ENCODE peak calls at places on chromosomes 13 and 19, in five cellular contexts. One of them, this sample, is unnamed.

GRCh38 chr19:42023121-42023942 is 29.3 kb upstream of the ATP1A3 start:
- DNase-seq in psoas muscle: no peak
- DNase-seq in neural crest cell: peak
- DNase-seq in tibial nerve: no peak
- DNase-seq in fibroblast of the aortic adventitia: no peak
- DNase-seq in this sample: no peak

GRCh38 chr13:53311561-53311960 is 282.9 kb downstream of the OLFM4 start:
- DNase-seq in psoas muscle: no peak
- DNase-seq in neural crest cell: no peak
- DNase-seq in tibial nerve: no peak
- DNase-seq in fibroblast of the aortic adventitia: no peak
- DNase-seq in this sample: no peak

GRCh38 chr19:34120846-34121639 is 51.3 kb upstream of the LSM14A start:
- DNase-seq in psoas muscle: no peak
- DNase-seq in neural crest cell: peak
- DNase-seq in tibial nerve: no peak
- DNase-seq in fibroblast of the aortic adventitia: peak
- DNase-seq in this sample: no peak

GRCh38 chr13:24178847-24179845 is 18.6 kb downstream of the SPATA13 start:
- DNase-seq in psoas muscle: no peak
- DNase-seq in neural crest cell: no peak
- DNase-seq in tibial nerve: no peak
- DNase-seq in fibroblast of the aortic adventitia: peak
- DNase-seq in this sample: no peak

GRCh38 chr13:93338906-93339305 is 112.3 kb downstream of the GPC6 start:
- DNase-seq in psoas muscle: no peak
- DNase-seq in neural crest cell: no peak
- DNase-seq in tibial nerve: no peak
- DNase-seq in fibroblast of the aortic adventitia: peak
- DNase-seq in this sample: no peak

GRCh38 chr13:81171065-81171647 is 830.2 kb upstream of the SPRY2 start:
- DNase-seq in psoas muscle: no peak
- DNase-seq in neural crest cell: no peak
- DNase-seq in tibial nerve: no peak
- DNase-seq in fibroblast of the aortic adventitia: peak
- DNase-seq in this sample: no peak

GRCh38 chr13:31199849-31200635 is at the start of gene B3GLCT:
- DNase-seq in psoas muscle: peak
- DNase-seq in neural crest cell: peak
- DNase-seq in tibial nerve: peak
- DNase-seq in fibroblast of the aortic adventitia: peak
- DNase-seq in this sample: peak

GRCh38 chr13:23796546-23796945 is 92.7 kb downstream of the MIPEP start:
- DNase-seq in psoas muscle: no peak
- DNase-seq in neural crest cell: no peak
- DNase-seq in tibial nerve: no peak
- DNase-seq in fibroblast of the aortic adventitia: no peak
- DNase-seq in this sample: no peak

GRCh38 chr19:34244611-34245299 is 9.6 kb upstream of the GARRE1 start:
- DNase-seq in psoas muscle: no peak
- DNase-seq in neural crest cell: no peak
- DNase-seq in tibial nerve: no peak
- DNase-seq in fibroblast of the aortic adventitia: no peak
- DNase-seq in this sample: no peak

GRCh38 chr13:36275190-36276002 is 22.2 kb downstream of the CCDC169 start:
- DNase-seq in psoas muscle: no peak
- DNase-seq in neural crest cell: peak
- DNase-seq in tibial nerve: no peak
- DNase-seq in fibroblast of the aortic adventitia: peak
- DNase-seq in this sample: no peak

GRCh38 chr13:97749174-97749573 is 204.3 kb upstream of the IPO5 start:
- DNase-seq in psoas muscle: no peak
- DNase-seq in neural crest cell: no peak
- DNase-seq in tibial nerve: no peak
- DNase-seq in fibroblast of the aortic adventitia: peak
- DNase-seq in this sample: no peak

GRCh38 chr19:10889880-10890279 is 18.5 kb downstream of the CARM1 start:
- DNase-seq in psoas muscle: no peak
- DNase-seq in neural crest cell: no peak
- DNase-seq in tibial nerve: no peak
- DNase-seq in fibroblast of the aortic adventitia: no peak
- DNase-seq in this sample: no peak

GRCh38 chr13:49653478-49653877 is 25.2 kb downstream of the ARL11 start:
- DNase-seq in psoas muscle: no peak
- DNase-seq in neural crest cell: no peak
- DNase-seq in tibial nerve: no peak
- DNase-seq in fibroblast of the aortic adventitia: no peak
- DNase-seq in this sample: no peak

GRCh38 chr13:49655906-49656305 is 27.6 kb downstream of the ARL11 start:
- DNase-seq in psoas muscle: no peak
- DNase-seq in neural crest cell: no peak
- DNase-seq in tibial nerve: no peak
- DNase-seq in fibroblast of the aortic adventitia: no peak
- DNase-seq in this sample: no peak

GRCh38 chr13:49649963-49650312 is 21.6 kb downstream of the ARL11 start:
- DNase-seq in psoas muscle: peak
- DNase-seq in neural crest cell: no peak
- DNase-seq in tibial nerve: no peak
- DNase-seq in fibroblast of the aortic adventitia: no peak
- DNase-seq in this sample: no peak

GRCh38 chr13:49651775-49652690 is 23.7 kb downstream of the ARL11 start:
- DNase-seq in psoas muscle: peak
- DNase-seq in neural crest cell: no peak
- DNase-seq in tibial nerve: no peak
- DNase-seq in fibroblast of the aortic adventitia: no peak
- DNase-seq in this sample: no peak

GRCh38 chr13:49652691-49653305 is 24.5 kb downstream of the ARL11 start:
- DNase-seq in psoas muscle: peak
- DNase-seq in neural crest cell: peak
- DNase-seq in tibial nerve: no peak
- DNase-seq in fibroblast of the aortic adventitia: no peak
- DNase-seq in this sample: no peak
- TF ChIP-seq CTCF in psoas muscle: peak
- TF ChIP-seq CTCF in neural crest cell: peak
- TF ChIP-seq CTCF in tibial nerve: peak
- TF ChIP-seq CTCF in fibroblast of the aortic adventitia: peak
- TF ChIP-seq CTCF in this sample: peak

GRCh38 chr13:37806666-37807065 is 62.9 kb downstream of the TRPC4 start:
- DNase-seq in psoas muscle: no peak
- DNase-seq in neural crest cell: no peak
- DNase-seq in tibial nerve: no peak
- DNase-seq in fibroblast of the aortic adventitia: no peak
- DNase-seq in this sample: no peak
- TF ChIP-seq CTCF in psoas muscle: no peak
- TF ChIP-seq CTCF in neural crest cell: no peak
- TF ChIP-seq CTCF in tibial nerve: no peak
- TF ChIP-seq CTCF in fibroblast of the aortic adventitia: peak
- TF ChIP-seq CTCF in this sample: no peak

GRCh38 chr19:57887195-57887941 is 1.5 kb downstream of the ZNF814 start:
- DNase-seq in psoas muscle: no peak
- DNase-seq in neural crest cell: no peak
- DNase-seq in tibial nerve: no peak
- DNase-seq in fibroblast of the aortic adventitia: peak
- DNase-seq in this sample: no peak
- TF ChIP-seq CTCF in psoas muscle: no peak
- TF ChIP-seq CTCF in neural crest cell: no peak
- TF ChIP-seq CTCF in tibial nerve: no peak
- TF ChIP-seq CTCF in fibroblast of the aortic adventitia: no peak
- TF ChIP-seq CTCF in this sample: no peak

DNA sequence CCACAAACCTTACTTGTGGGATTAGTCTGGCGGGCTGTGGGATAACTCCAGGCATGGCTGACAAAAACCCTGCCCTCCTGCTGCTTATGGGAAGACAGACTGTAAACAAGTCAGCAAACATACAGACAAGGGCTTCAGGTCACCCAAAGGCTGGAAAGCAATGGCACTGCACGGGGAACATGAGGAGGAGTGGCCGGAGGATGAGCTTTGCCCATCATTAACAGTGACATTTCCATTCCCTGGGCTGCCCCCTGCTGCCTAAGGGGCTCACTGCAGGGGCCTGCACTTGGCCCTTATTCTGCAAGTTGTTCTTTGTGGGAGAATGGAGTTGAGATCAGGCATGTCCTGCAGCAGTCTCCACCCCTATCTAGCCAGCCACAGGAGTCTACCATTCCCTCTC is 91.3 kb downstream of the UQCRFS1 start:
- DNase-seq in psoas muscle: peak
- DNase-seq in neural crest cell: peak
- DNase-seq in tibial nerve: no peak
- DNase-seq in fibroblast of the aortic adventitia: peak
- DNase-seq in this sample: no peak
- TF ChIP-seq CTCF in psoas muscle: peak
- TF ChIP-seq CTCF in neural crest cell: peak
- TF ChIP-seq CTCF in tibial nerve: no peak
- TF ChIP-seq CTCF in fibroblast of the aortic adventitia: peak
- TF ChIP-seq CTCF in this sample: peak

DNA sequence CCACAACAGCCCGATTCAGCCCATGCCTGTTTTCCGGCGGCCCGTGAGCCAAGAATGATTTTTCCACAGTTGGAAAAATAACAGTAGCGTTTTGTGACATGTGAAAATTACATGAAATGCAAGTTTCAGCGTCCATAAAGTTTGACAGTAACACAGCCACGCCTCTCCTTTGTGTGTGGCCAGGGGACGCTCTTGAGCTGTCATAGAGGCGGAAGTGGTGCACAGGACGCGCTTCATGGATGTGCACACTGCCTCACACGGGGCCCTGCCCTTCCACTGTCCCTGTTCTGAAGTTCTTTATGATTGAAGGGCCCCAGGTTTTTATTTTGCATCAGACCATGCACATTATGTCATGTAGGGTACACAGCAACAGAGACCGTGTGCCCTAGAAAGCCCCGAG is 12.4 kb upstream of the ELAVL1 start:
- DNase-seq in psoas muscle: no peak
- DNase-seq in neural crest cell: no peak
- DNase-seq in tibial nerve: no peak
- DNase-seq in fibroblast of the aortic adventitia: no peak
- DNase-seq in this sample: no peak
- TF ChIP-seq CTCF in psoas muscle: peak
- TF ChIP-seq CTCF in neural crest cell: peak
- TF ChIP-seq CTCF in tibial nerve: peak
- TF ChIP-seq CTCF in fibroblast of the aortic adventitia: no peak
- TF ChIP-seq CTCF in this sample: peak

GRCh38 chr13:101451641-101452040 is 834 bp upstream of the ITGBL1 start:
- DNase-seq in psoas muscle: no peak
- DNase-seq in neural crest cell: no peak
- DNase-seq in tibial nerve: no peak
- DNase-seq in fibroblast of the aortic adventitia: no peak
- DNase-seq in this sample: no peak

GRCh38 chr13:101452519-101453485 is at the start of gene ITGBL1:
- DNase-seq in psoas muscle: peak
- DNase-seq in neural crest cell: no peak
- DNase-seq in tibial nerve: no peak
- DNase-seq in fibroblast of the aortic adventitia: peak
- DNase-seq in this sample: no peak

GRCh38 chr13:101454767-101455166 is 2.3 kb downstream of the ITGBL1 start:
- DNase-seq in psoas muscle: no peak
- DNase-seq in neural crest cell: no peak
- DNase-seq in tibial nerve: no peak
- DNase-seq in fibroblast of the aortic adventitia: peak
- DNase-seq in this sample: no peak

GRCh38 chr13:101455863-101456262 is 3.4 kb downstream of the ITGBL1 start:
- DNase-seq in psoas muscle: no peak
- DNase-seq in neural crest cell: no peak
- DNase-seq in tibial nerve: no peak
- DNase-seq in fibroblast of the aortic adventitia: peak
- DNase-seq in this sample: no peak

GRCh38 chr13:101453784-101454201 is 1.3 kb downstream of the ITGBL1 start:
- DNase-seq in psoas muscle: no peak
- DNase-seq in neural crest cell: no peak
- DNase-seq in tibial nerve: no peak
- DNase-seq in fibroblast of the aortic adventitia: no peak
- DNase-seq in this sample: no peak
- TF ChIP-seq CTCF in psoas muscle: no peak
- TF ChIP-seq CTCF in neural crest cell: no peak
- TF ChIP-seq CTCF in tibial nerve: no peak
- TF ChIP-seq CTCF in fibroblast of the aortic adventitia: peak
- TF ChIP-seq CTCF in this sample: no peak

GRCh38 chr19:49790866-49791265 is 22.2 kb downstream of the FUZ start:
- DNase-seq in psoas muscle: peak
- DNase-seq in neural crest cell: no peak
- DNase-seq in tibial nerve: no peak
- DNase-seq in fibroblast of the aortic adventitia: peak
- DNase-seq in this sample: no peak
- TF ChIP-seq CTCF in psoas muscle: no peak
- TF ChIP-seq CTCF in neural crest cell: no peak
- TF ChIP-seq CTCF in tibial nerve: no peak
- TF ChIP-seq CTCF in fibroblast of the aortic adventitia: no peak
- TF ChIP-seq CTCF in this sample: no peak

GRCh38 chr19:35247526-35248309 is 1.1 kb upstream of the LSR start:
- DNase-seq in psoas muscle: peak
- DNase-seq in neural crest cell: no peak
- DNase-seq in tibial nerve: no peak
- DNase-seq in fibroblast of the aortic adventitia: no peak
- DNase-seq in this sample: peak

GRCh38 chr19:35249848-35250711 is 1.3 kb downstream of the LSR start:
- DNase-seq in psoas muscle: no peak
- DNase-seq in neural crest cell: no peak
- DNase-seq in tibial nerve: no peak
- DNase-seq in fibroblast of the aortic adventitia: no peak
- DNase-seq in this sample: no peak

GRCh38 chr19:35249146-35249847 is 495 bp downstream of the LSR start:
- DNase-seq in psoas muscle: no peak
- DNase-seq in neural crest cell: no peak
- DNase-seq in tibial nerve: no peak
- DNase-seq in fibroblast of the aortic adventitia: no peak
- DNase-seq in this sample: no peak

GRCh38 chr19:35246466-35247096 is 2.2 kb upstream of the LSR start:
- DNase-seq in psoas muscle: no peak
- DNase-seq in neural crest cell: no peak
- DNase-seq in tibial nerve: no peak
- DNase-seq in fibroblast of the aortic adventitia: no peak
- DNase-seq in this sample: no peak

DNA sequence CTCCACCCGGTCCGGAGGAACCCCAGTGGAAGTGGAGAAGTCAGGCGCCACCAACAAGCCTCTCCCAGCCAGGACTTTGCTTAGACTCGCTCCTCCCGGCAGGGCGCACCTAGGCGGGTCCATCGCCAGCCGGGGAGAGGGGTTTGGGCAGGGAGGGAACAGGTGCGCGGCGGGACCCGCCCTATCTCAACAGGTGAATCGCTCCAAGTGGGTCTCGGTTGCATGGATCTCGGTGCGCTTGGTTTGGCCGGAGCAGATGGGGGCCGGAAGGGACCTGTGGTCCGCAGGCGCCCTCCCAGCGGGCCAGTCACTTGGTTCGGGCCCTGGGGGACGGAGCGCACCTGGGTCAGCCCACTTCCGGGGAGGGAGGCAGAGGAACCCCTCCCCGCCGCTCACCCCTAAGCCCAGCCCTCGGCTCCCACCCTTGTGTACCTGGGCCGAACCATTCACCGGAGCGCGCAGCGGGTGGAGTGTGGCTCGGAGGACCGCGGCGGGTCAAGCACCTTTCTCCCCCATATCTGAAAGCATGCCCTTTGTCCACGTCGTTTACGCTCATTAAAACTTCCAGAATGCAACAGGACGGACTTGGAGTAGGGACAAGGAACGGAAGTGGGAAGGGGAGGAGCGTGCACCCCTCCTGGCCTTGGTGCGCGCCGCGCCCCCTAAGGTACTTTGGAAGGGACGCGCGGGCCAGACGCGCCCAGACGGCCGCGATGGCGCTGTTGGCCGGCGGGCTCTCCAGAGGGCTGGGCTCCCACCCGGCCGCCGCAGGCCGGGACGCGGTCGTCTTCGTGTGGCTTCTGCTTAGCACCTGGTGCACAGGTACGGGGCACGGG is at the start of gene LSR:
- DNase-seq in psoas muscle: peak
- DNase-seq in neural crest cell: no peak
- DNase-seq in tibial nerve: no peak
- DNase-seq in fibroblast of the aortic adventitia: no peak
- DNase-seq in this sample: peak
- TF ChIP-seq CTCF in psoas muscle: no peak
- TF ChIP-seq CTCF in neural crest cell: no peak
- TF ChIP-seq CTCF in tibial nerve: no peak
- TF ChIP-seq CTCF in fibroblast of the aortic adventitia: no peak
- TF ChIP-seq CTCF in this sample: peak

This sample was measured in progenitor cell of endocrine pancreas.